ENCODE peak calls at places on chromosomes 2 and 18, in four cellular contexts. D is prostate gland, O is heart left ventricle, E is tibial nerve. X is an unnamed sample.
A peak's percentile ranks its signal among the peaks of the same experiment; 100 is the strongest.

GRCh38 chr2:3313845-3314375 is 63.7 kb downstream of the EIPR1 start:
- DNase-seq in D (no peak), O (no peak), E (no peak), X (no peak)

GRCh38 chr2:136284226-136285119 is 166.5 kb upstream of the CXCR4 start:
- DNase-seq in D (no peak), O (no peak), E (no peak), X (no peak)

GRCh38 chr2:149989447-149990063 is 402.0 kb upstream of the MMADHC start:
- DNase-seq in D (peak; percentile 66), O (no peak), E (no peak), X (no peak)

GRCh38 chr2:141271346-141271745 is 859.5 kb downstream of the LRP1B start:
- DNase-seq in D (no peak), O (no peak), E (no peak), X (no peak)

GRCh38 chr2:26519396-26519991 is 41.6 kb upstream of the OTOF start:
- DNase-seq in D (no peak), O (no peak), E (no peak), X (no peak)

GRCh38 chr2:96241901-96242611 is 23.7 kb downstream of the TMEM127 start:
- DNase-seq in D (no peak), O (peak; percentile 55), E (peak; percentile 40), X (no peak)

GRCh38 chr2:64542071-64543005 is 18.2 kb downstream of the AFTPH start:
- DNase-seq in D (no peak), O (no peak), E (no peak), X (no peak)

GRCh38 chr2:231464576-231465540 is 574 bp upstream of the NCL start:
- DNase-seq in D (peak; percentile 99), O (peak; percentile 99), E (peak; percentile 98), X (peak; percentile 36)

GRCh38 chr18:41599529-41599928 is 355.5 kb upstream of the PIK3C3 start:
- DNase-seq in D (no peak), O (no peak), E (no peak), X (no peak)

GRCh38 chr2:234446404-234447076 is 50.3 kb downstream of the ARL4C start:
- DNase-seq in D (peak; percentile 67), O (peak; percentile 74), E (peak; percentile 41), X (peak; percentile 51)

GRCh38 chr2:241551998-241552737 is 6.4 kb upstream of the BOK start:
- DNase-seq in D (no peak), O (no peak), E (no peak), X (no peak)

GRCh38 chr2:176566936-176567335 is 297.7 kb downstream of the MTX2 start:
- DNase-seq in D (no peak), O (no peak), E (no peak), X (no peak)

GRCh38 chr2:525611-526010 is 151.6 kb downstream of the TMEM18 start:
- DNase-seq in D (no peak), O (no peak), E (no peak), X (no peak)

GRCh38 chr2:164252568-164253287 is 368.6 kb downstream of the GRB14 start:
- DNase-seq in D (no peak), O (no peak), E (no peak), X (no peak)

GRCh38 chr2:196481323-196481695 is 158.2 kb upstream of the CCDC150 start:
- DNase-seq in D (no peak), O (no peak), E (no peak), X (no peak)

GRCh38 chr2:10208736-10209135 is 86.2 kb downstream of the RRM2 start:
- DNase-seq in D (no peak), O (no peak), E (no peak), X (no peak)

GRCh38 chr2:120228503-120228902 is 5.3 kb upstream of the TMEM185B start:
- DNase-seq in D (peak; percentile 46), O (no peak), E (no peak), X (no peak)

GRCh38 chr2:185736210-185736609 is 2.4 kb upstream of the FSIP2 start:
- DNase-seq in D (no peak), O (no peak), E (no peak), X (no peak)

GRCh38 chr2:231613655-231614558 is 21.2 kb downstream of the TEX44 start:
- DNase-seq in D (peak; percentile 77), O (peak; percentile 94), E (peak; percentile 76), X (peak; percentile 78)

GRCh38 chr2:36561223-36561944 is 36.6 kb downstream of the FEZ2 start:
- DNase-seq in D (no peak), O (peak; percentile 34), E (no peak), X (no peak)

GRCh38 chr18:67273288-67273687 is 243.2 kb downstream of the DSEL start:
- DNase-seq in D (no peak), O (no peak), E (no peak), X (no peak)

GRCh38 chr2:29238497-29238896 is 123.3 kb downstream of the CLIP4 start:
- DNase-seq in D (no peak), O (no peak), E (no peak), X (peak; percentile 25)

GRCh38 chr2:66874411-66874810 is 439.5 kb downstream of the MEIS1 start:
- DNase-seq in D (no peak), O (no peak), E (no peak), X (no peak)

GRCh38 chr2:151844217-151844896 is 16.1 kb upstream of the ARL5A start:
- DNase-seq in D (no peak), O (no peak), E (no peak), X (no peak)

GRCh38 chr18:79400591-79401381 is 5.1 kb downstream of the NFATC1 start:
- DNase-seq in D (no peak), O (no peak), E (no peak), X (no peak)

GRCh38 chr2:103009861-103010260 is 248.0 kb downstream of the TMEM182 start:
- DNase-seq in D (no peak), O (no peak), E (no peak), X (no peak)

GRCh38 chr2:127653421-127654083 is 7.6 kb downstream of the GPR17 start:
- DNase-seq in D (no peak), O (no peak), E (no peak), X (no peak)

GRCh38 chr2:127654084-127654837 is 8.3 kb downstream of the GPR17 start:
- DNase-seq in D (no peak), O (no peak), E (no peak), X (no peak)

GRCh38 chr2:127656569-127657231 is 10.7 kb downstream of the GPR17 start:
- DNase-seq in D (no peak), O (peak; percentile 10), E (no peak), X (no peak)

GRCh38 chr2:127655209-127656073 is 9.5 kb downstream of the GPR17 start:
- DNase-seq in D (no peak), O (peak; percentile 61), E (no peak), X (no peak)

GRCh38 chr2:127654838-127655175 is 8.9 kb downstream of the GPR17 start:
- DNase-seq in D (no peak), O (no peak), E (no peak), X (no peak)
- H3K4me1 ChIP-seq in D (no peaks in the 10 kb centered on the region), O (peaks cover 100% of the 10 kb centered on the region), E (peaks cover 78% of the 10 kb centered on the region), X (peaks cover 23% of the 10 kb centered on the region)

DNA sequence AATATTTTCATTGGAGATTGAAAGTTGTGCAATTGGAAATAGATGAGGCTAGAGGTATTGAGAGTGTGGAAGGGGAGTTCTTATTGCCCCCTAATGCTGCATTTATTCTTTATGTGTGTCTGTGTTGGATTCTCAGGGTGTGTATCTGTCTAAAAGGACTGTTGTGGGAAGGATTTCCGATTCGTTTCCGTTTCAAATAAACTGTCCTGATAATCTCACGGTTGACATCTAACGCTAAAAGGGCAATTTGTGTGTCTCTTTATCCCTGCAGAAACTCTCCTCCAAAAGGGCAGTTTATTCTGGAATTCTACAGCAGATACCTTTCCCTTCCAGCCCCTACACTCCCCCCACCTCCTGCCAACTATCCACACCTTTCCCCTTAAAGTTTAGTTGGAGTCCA is 923 bp downstream of the SETBP1 start:
- DNase-seq in D (no peak), O (no peak), E (no peak), X (no peak)
- H3K4me1 ChIP-seq in D (no peaks in the 10 kb centered on the region), O (peaks cover 23% of the 10 kb centered on the region), E (peaks cover 44% of the 10 kb centered on the region), X (peaks cover 15% of the 10 kb centered on the region)

GRCh38 chr2:69686855-69687254 is 43.3 kb upstream of the AAK1 start:
- DNase-seq in D (peak; percentile 52), O (no peak), E (no peak), X (no peak)

GRCh38 chr2:69692424-69692823 is 48.9 kb upstream of the AAK1 start:
- DNase-seq in D (no peak), O (no peak), E (no peak), X (no peak)

GRCh38 chr2:69688212-69688611 is 44.7 kb upstream of the AAK1 start:
- DNase-seq in D (no peak), O (no peak), E (no peak), X (no peak)

GRCh38 chr2:69689969-69690368 is 46.4 kb upstream of the AAK1 start:
- DNase-seq in D (no peak), O (no peak), E (no peak), X (no peak)

GRCh38 chr2:69689466-69689865 is 45.9 kb upstream of the AAK1 start:
- DNase-seq in D (no peak), O (no peak), E (no peak), X (no peak)
- H3K4me1 ChIP-seq in D (peaks cover 4% of the 10 kb centered on the region), O (peaks cover 14% of the 10 kb centered on the region), E (peaks cover 4% of the 10 kb centered on the region), X (no peaks in the 10 kb centered on the region)

DNA sequence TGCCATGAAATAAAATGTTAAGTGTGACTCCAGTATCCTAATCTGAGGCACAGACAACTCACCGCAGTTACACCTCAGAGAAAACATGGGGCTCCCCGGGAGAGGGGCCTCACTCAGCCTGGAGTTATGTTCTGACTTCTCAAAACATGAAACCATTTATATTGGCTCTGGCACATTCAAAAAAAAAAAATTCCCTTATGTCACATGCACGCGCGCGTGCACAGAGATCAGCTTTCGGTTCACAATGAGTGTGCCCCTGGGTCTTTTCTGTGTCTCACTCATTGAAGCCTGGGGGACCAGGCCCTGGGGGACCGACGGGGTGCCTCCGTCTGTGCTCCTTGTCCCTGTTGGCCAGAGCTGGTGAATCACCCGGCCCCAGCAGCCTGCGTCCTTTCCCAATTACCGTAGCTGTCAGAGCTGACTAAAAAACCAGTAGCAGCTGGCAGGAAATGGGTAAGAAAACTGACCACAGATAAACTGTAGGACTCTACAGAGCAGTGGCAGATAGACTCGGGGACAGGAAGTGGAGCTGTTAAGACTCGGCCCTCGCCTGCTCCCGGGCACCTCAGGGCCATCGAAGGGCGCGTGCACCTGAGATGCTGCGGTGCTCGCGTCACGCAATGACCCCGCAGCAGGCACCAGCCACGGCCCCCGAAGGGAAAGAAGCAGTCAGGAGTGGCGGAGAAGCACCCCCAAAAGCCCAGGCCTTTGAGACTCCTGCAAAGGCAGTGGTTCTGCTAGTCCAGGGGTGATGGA is 138.3 kb upstream of the ID2 start:
- DNase-seq in D (no peak), O (peak; percentile 63), E (peak; percentile 33), X (peak; percentile 24)
- H3K4me1 ChIP-seq in D (peaks cover 9% of the 10 kb centered on the region), O (peaks cover 35% of the 10 kb centered on the region), E (peaks cover 31% of the 10 kb centered on the region), X (no peaks in the 10 kb centered on the region)

GRCh38 chr18:22020127-22020866 is 149.1 kb upstream of the GATA6 start:
- DNase-seq in D (no peak), O (no peak), E (no peak), X (no peak)
- H3K4me1 ChIP-seq in D (no peaks in the 10 kb centered on the region), O (no peaks in the 10 kb centered on the region), E (no peaks in the 10 kb centered on the region), X (no peaks in the 10 kb centered on the region)

GRCh38 chr2:68741805-68742306 is 7.2 kb downstream of the ARHGAP25 start:
- DNase-seq in D (no peak), O (no peak), E (no peak), X (no peak)
- H3K4me1 ChIP-seq in D (no peaks in the 10 kb centered on the region), O (no peaks in the 10 kb centered on the region), E (no peaks in the 10 kb centered on the region), X (no peaks in the 10 kb centered on the region)